ENCODE peak calls at places on chromosomes 4 and X, in ten cellular contexts. D, H, B, S, X, N, F, Y, V and E are unnamed samples.

GRCh38 chr4:101252721-101253120 is 94.6 kb downstream of the PPP3CA start:
- DNase-seq in D (no peak), H (peak), B (no peak), S (no peak), X (no peak), N (no peak), F (no peak), Y (no peak), V (no peak), E (no peak)

GRCh38 chr4:78213218-78213617 is 156.1 kb downstream of the FRAS1 start:
- DNase-seq in D (no peak), H (no peak), B (no peak), S (no peak), X (no peak), N (no peak), F (no peak), Y (no peak), V (no peak), E (no peak)

GRCh38 chr4:139785356-139785755 is 119.7 kb downstream of the MGST2 start:
- DNase-seq in D (no peak), H (no peak), B (no peak), S (no peak), X (no peak), N (no peak), F (no peak), Y (no peak), V (no peak), E (no peak)

GRCh38 chr4:52665592-52665991 is 6.5 kb upstream of the USP46 start:
- DNase-seq in D (no peak), H (no peak), B (no peak), S (no peak), X (no peak), N (no peak), F (no peak), Y (no peak), V (no peak), E (no peak)

GRCh38 chr4:7420661-7421040 is 14.1 kb downstream of the PSAPL1 start:
- DNase-seq in D (peak), H (no peak), B (no peak), S (no peak), X (no peak), N (no peak), F (no peak), Y (no peak), V (peak), E (no peak)

GRCh38 chrX:43702079-43702524 is 46.0 kb downstream of the MAOA start:
- DNase-seq in D (no peak), H (peak), B (no peak), S (no peak), X (no peak), N (no peak), F (no peak), Y (no peak), V (no peak), E (no peak)

GRCh38 chr4:149265645-149266044 is 550.0 kb downstream of the IQCM start:
- DNase-seq in D (no peak), H (no peak), B (no peak), S (no peak), X (no peak), N (no peak), F (no peak), Y (no peak), V (no peak), E (no peak)

GRCh38 chrX:69968956-69969355 is 80.8 kb downstream of the AWAT2 start:
- DNase-seq in D (no peak), H (no peak), B (no peak), S (peak), X (no peak), N (no peak), F (no peak), Y (no peak), V (no peak), E (no peak)

GRCh38 chr4:100736651-100737450 is 219.0 kb upstream of the EMCN start:
- DNase-seq in D (no peak), H (peak), B (peak), S (no peak), X (no peak), N (no peak), F (no peak), Y (no peak), V (no peak), E (peak)

GRCh38 chrX:9110808-9111207 is 76.9 kb upstream of the FAM9B start:
- DNase-seq in D (no peak), H (no peak), B (no peak), S (no peak), X (no peak), N (no peak), F (no peak), Y (no peak), V (no peak), E (no peak)

GRCh38 chr4:157265281-157265680 is 44.8 kb downstream of the GRIA2 start:
- DNase-seq in D (no peak), H (peak), B (no peak), S (no peak), X (no peak), N (no peak), F (no peak), Y (no peak), V (no peak), E (no peak)

GRCh38 chrX:107684956-107685385 is 56.7 kb downstream of the PRPS1 start:
- DNase-seq in D (peak), H (peak), B (peak), S (peak), X (no peak), N (peak), F (no peak), Y (peak), V (no peak), E (no peak)

GRCh38 chr4:36243355-36244256 is 708 bp downstream of the ARAP2 start:
- DNase-seq in D (peak), H (peak), B (peak), S (no peak), X (no peak), N (peak), F (peak), Y (peak), V (no peak), E (no peak)

GRCh38 chrX:155819966-155820491 is 61.1 kb upstream of the VAMP7 start:
- DNase-seq in D (no peak), H (peak), B (peak), S (no peak), X (peak), N (peak), F (peak), Y (no peak), V (no peak), E (peak)

GRCh38 chrX:68409154-68409553 is 24.1 kb downstream of the OPHN1 start:
- DNase-seq in D (no peak), H (no peak), B (no peak), S (no peak), X (no peak), N (no peak), F (no peak), Y (no peak), V (no peak), E (no peak)

GRCh38 chrX:115147220-115147619 is 42.0 kb upstream of the RBMXL3 start:
- DNase-seq in D (no peak), H (peak), B (no peak), S (no peak), X (no peak), N (no peak), F (peak), Y (no peak), V (no peak), E (no peak)

GRCh38 chrX:44082829-44083228 is 109.6 kb upstream of the NDP start:
- DNase-seq in D (no peak), H (no peak), B (no peak), S (no peak), X (no peak), N (no peak), F (no peak), Y (no peak), V (no peak), E (no peak)

GRCh38 chrX:7346021-7346420 is 198.1 kb upstream of the PUDP start:
- DNase-seq in D (no peak), H (peak), B (no peak), S (no peak), X (no peak), N (no peak), F (no peak), Y (no peak), V (no peak), E (peak)

GRCh38 chrX:150944233-150944632 is 38.9 kb upstream of the HMGB3 start:
- DNase-seq in D (no peak), H (no peak), B (no peak), S (no peak), X (no peak), N (no peak), F (no peak), Y (no peak), V (no peak), E (no peak)

GRCh38 chr4:80097395-80098177 is 24.6 kb upstream of the ANTXR2 start:
- DNase-seq in D (no peak), H (peak), B (no peak), S (peak), X (no peak), N (no peak), F (no peak), Y (no peak), V (no peak), E (peak)

GRCh38 chrX:37763400-37763799 is 16.5 kb upstream of the CYBB start:
- DNase-seq in D (no peak), H (no peak), B (no peak), S (no peak), X (no peak), N (no peak), F (no peak), Y (no peak), V (no peak), E (no peak)

GRCh38 chrX:115625577-115626301 is 64.8 kb downstream of the PLS3 start:
- DNase-seq in D (no peak), H (peak), B (no peak), S (no peak), X (no peak), N (no peak), F (no peak), Y (no peak), V (no peak), E (peak)

GRCh38 chrX:72021975-72022374 is 109.7 kb downstream of the RTL5 start:
- DNase-seq in D (no peak), H (peak), B (no peak), S (no peak), X (no peak), N (no peak), F (no peak), Y (no peak), V (peak), E (no peak)
- TF ChIP-seq CTCF in D (peak), H (peak), B (peak), S (peak), X (peak), N (no peak), F (peak), Y (peak), V (peak), E (peak)

GRCh38 chrX:100410083-100410590 is at the start of gene PCDH19:
- DNase-seq in D (peak), H (peak), B (no peak), S (peak), X (no peak), N (peak), F (peak), Y (peak), V (no peak), E (no peak)
- H3K4me3 ChIP-seq in D (peak), H (peak), B (peak), S (peak), X (no peak), N (no peak), F (peak), Y (peak), V (peak), E (peak)

GRCh38 chr4:39658756-39659155 is 20.1 kb upstream of the SMIM14 start:
- DNase-seq in D (no peak), H (peak), B (no peak), S (no peak), X (no peak), N (no peak), F (no peak), Y (no peak), V (no peak), E (no peak)
- TF ChIP-seq CTCF in D (no peak), H (peak), B (peak), S (peak), X (no peak), N (no peak), F (peak), Y (peak), V (no peak), E (peak)

DNA sequence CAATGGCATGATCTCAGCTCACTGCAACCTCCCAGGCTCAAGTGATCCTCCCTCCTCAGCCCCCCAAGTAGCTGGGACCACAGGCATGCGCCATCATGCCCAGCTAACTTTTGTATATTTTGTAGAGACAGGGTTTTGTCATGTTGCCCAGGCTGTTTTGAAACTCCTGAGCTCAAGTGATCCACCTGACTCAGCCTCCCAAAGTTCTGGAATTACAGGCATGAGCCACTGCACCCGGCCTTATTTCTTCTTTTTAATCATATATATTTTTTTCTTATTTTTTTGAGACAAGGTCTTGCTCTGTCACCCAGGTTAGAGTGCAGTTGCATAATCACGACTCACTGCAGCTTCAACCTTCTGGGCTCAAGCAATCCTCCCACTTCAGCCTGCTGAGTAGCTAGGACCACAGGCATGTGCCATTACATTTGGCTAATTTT is 184.0 kb downstream of the TSPAN5 start:
- DNase-seq in D (no peak), H (peak), B (no peak), S (no peak), X (no peak), N (no peak), F (no peak), Y (no peak), V (no peak), E (peak)
- H3K4me3 ChIP-seq in D (no peak), H (no peak), B (no peak), S (no peak), X (no peak), N (no peak), F (no peak), Y (no peak), V (no peak), E (no peak)

GRCh38 chrX:3938587-3938986 is 225.1 kb upstream of the PRKX start:
- DNase-seq in D (no peak), H (no peak), B (no peak), S (no peak), X (no peak), N (no peak), F (no peak), Y (no peak), V (no peak), E (no peak)

GRCh38 chrX:3939967-3940610 is 226.6 kb upstream of the PRKX start:
- DNase-seq in D (no peak), H (peak), B (no peak), S (no peak), X (no peak), N (no peak), F (no peak), Y (no peak), V (no peak), E (no peak)
- TF ChIP-seq CTCF in D (peak), H (peak), B (peak), S (peak), X (peak), N (no peak), F (peak), Y (peak), V (peak), E (peak)

GRCh38 chr4:94479358-94480141 is 27.8 kb downstream of the PDLIM5 start:
- DNase-seq in D (no peak), H (no peak), B (no peak), S (no peak), X (no peak), N (no peak), F (no peak), Y (no peak), V (no peak), E (no peak)
- H3K4me3 ChIP-seq in D (no peak), H (no peak), B (no peak), S (no peak), X (no peak), N (no peak), F (no peak), Y (no peak), V (no peak), E (no peak)